ENCODE peak calls at places on chromosomes 16 and 17, in five cellular contexts. F is HT-29, I is progenitor cell of endocrine pancreas, Y is hypothalamus, Q is AG09309. L is an unnamed sample.

GRCh38 chr16:89279666-89280481 is 62.4 kb downstream of the ZNF778 start:
- DNase-seq in F (no peak), I (no peak), Y (no peak), Q (no peak), L (no peak)

GRCh38 chr16:50602531-50603205 is 54.5 kb downstream of the NKD1 start:
- DNase-seq in F (no peak), I (no peak), Y (no peak), Q (no peak), L (no peak)

GRCh38 chr16:2591476-2592240 is 53.8 kb downstream of the PDPK1 start:
- DNase-seq in F (no peak), I (no peak), Y (no peak), Q (no peak), L (no peak)

GRCh38 chr17:12605222-12605621 is 60.5 kb upstream of the MYOCD start:
- DNase-seq in F (no peak), I (no peak), Y (no peak), Q (peak; percentile 63), L (no peak)

GRCh38 chr16:48252013-48252412 is 4.7 kb upstream of the ABCC11 start:
- DNase-seq in F (no peak), I (no peak), Y (no peak), Q (no peak), L (no peak)

GRCh38 chr17:35645923-35646322 is 58.8 kb downstream of the AP2B1 start:
- DNase-seq in F (no peak), I (no peak), Y (no peak), Q (no peak), L (peak; percentile 14)

GRCh38 chr17:622356-622755 is 92.3 kb downstream of the VPS53 start:
- DNase-seq in F (no peak), I (no peak), Y (no peak), Q (no peak), L (no peak)

GRCh38 chr17:39756376-39757079 is 18.8 kb downstream of the GRB7 start:
- DNase-seq in F (no peak), I (no peak), Y (no peak), Q (no peak), L (no peak)

GRCh38 chr17:7211512-7212277 is 7.9 kb downstream of the DLG4 start:
- DNase-seq in F (no peak), I (no peak), Y (no peak), Q (no peak), L (no peak)

GRCh38 chr17:7858487-7858832 is 657 bp downstream of the CYB5D1 start:
- DNase-seq in F (peak; percentile 38), I (no peak), Y (no peak), Q (no peak), L (no peak)

GRCh38 chr17:16027708-16028584 is 28.3 kb downstream of the TTC19 start:
- DNase-seq in F (peak; percentile 9), I (no peak), Y (no peak), Q (peak; percentile 85), L (peak; percentile 76)

GRCh38 chr17:38656959-38657823 is 17.6 kb downstream of the EPOP start:
- DNase-seq in F (no peak), I (no peak), Y (peak; percentile 36), Q (no peak), L (no peak)

GRCh38 chr16:87918866-87919680 is 17.3 kb downstream of the CA5A start:
- DNase-seq in F (no peak), I (no peak), Y (peak; percentile 16), Q (no peak), L (no peak)

GRCh38 chr17:65785109-65785508 is 223.7 kb upstream of the AXIN2 start:
- DNase-seq in F (peak; percentile 77), I (no peak), Y (no peak), Q (peak; percentile 89), L (peak; percentile 85)

GRCh38 chr17:27993161-27993695 is 49.2 kb upstream of the NLK start:
- DNase-seq in F (no peak), I (no peak), Y (peak; percentile 25), Q (no peak), L (no peak)

GRCh38 chr16:1980026-1980769 is 1.1 kb downstream of the NOXO1 start:
- DNase-seq in F (peak; percentile 54), I (no peak), Y (no peak), Q (no peak), L (no peak)

GRCh38 chr17:38705523-38705802 is 390 bp downstream of the MLLT6 start:
- DNase-seq in F (no peak), I (no peak), Y (no peak), Q (no peak), L (no peak)

GRCh38 chr17:48335858-48336500 is 94.0 kb downstream of the SKAP1 start:
- DNase-seq in F (peak; percentile 97), I (no peak), Y (no peak), Q (no peak), L (no peak)

GRCh38 chr16:28974007-28974436 is 556 bp upstream of the SPNS1 start:
- DNase-seq in F (peak; percentile 74), I (peak; percentile 34), Y (peak; percentile 29), Q (peak; percentile 7), L (no peak)

GRCh38 chr16:1311212-1311737 is 1.8 kb downstream of the UBE2I start:
- DNase-seq in F (no peak), I (no peak), Y (no peak), Q (no peak), L (no peak)

GRCh38 chr16:51556694-51557327 is 405.7 kb upstream of the SALL1 start:
- DNase-seq in F (no peak), I (no peak), Y (no peak), Q (peak; percentile 79), L (peak; percentile 69)

GRCh38 chr17:66985838-66986237 is 21.3 kb downstream of the CACNG4 start:
- DNase-seq in F (no peak), I (no peak), Y (no peak), Q (no peak), L (no peak)

GRCh38 chr17:9669551-9670008 is 24.3 kb downstream of the USP43 start:
- DNase-seq in F (peak; percentile 52), I (no peak), Y (no peak), Q (no peak), L (no peak)

GRCh38 chr17:34257299-34257985 is 2.4 kb downstream of the CCL2 start:
- DNase-seq in F (no peak), I (no peak), Y (no peak), Q (no peak), L (no peak)

L was measured in AG04449.